ENCODE peak calls at places on chromosome 9, in five cellular contexts. I is H9, F is H1, Y is IMR-90, Z is neuronal stem cell. W is an unnamed sample.

GRCh38 chr9:99231708-99232107 is 9.6 kb downstream of the SEC61B start:
- DNase-seq in F (no peak), I (no peak), Z (no peak), Y (peak; percentile 11), W (peak; percentile 33)

GRCh38 chr9:116687762-116688160 is 656 bp downstream of the TRIM32 start:
- DNase-seq in F (no peak), Z (no peak), I (no peak), Y (no peak), W (peak; percentile 44)

GRCh38 chr9:29319727-29320513 is 1746.6 kb upstream of the C9orf72 start:
- DNase-seq in I (no peak), Y (no peak), F (no peak), Z (no peak), W (no peak)

GRCh38 chr9:18208166-18209059 is 265.5 kb upstream of the ADAMTSL1 start:
- DNase-seq in Y (peak; percentile 12), Z (peak; percentile 53), I (peak; percentile 76), F (peak; percentile 46), W (peak; percentile 79)

GRCh38 chr9:115364991-115365390 is 247.0 kb upstream of the TNC start:
- DNase-seq in Z (no peak), Y (peak; percentile 76), I (no peak), F (no peak), W (no peak)

GRCh38 chr9:16422114-16422513 is 448.4 kb downstream of the BNC2 start:
- DNase-seq in I (no peak), Z (no peak), Y (no peak), F (no peak), W (no peak)

GRCh38 chr9:94084314-94084713 is at the start of gene PTPDC1:
- DNase-seq in Z (peak; percentile 62), I (peak; percentile 83), F (peak; percentile 47), Y (peak; percentile 89), W (peak; percentile 94)

GRCh38 chr9:125428060-125428481 is 166.4 kb downstream of the GAPVD1 start:
- DNase-seq in F (no peak), Y (no peak), Z (no peak), I (no peak), W (peak; percentile 56)

GRCh38 chr9:18056993-18057369 is 417.0 kb upstream of the ADAMTSL1 start:
- DNase-seq in Z (no peak), I (no peak), Y (no peak), F (no peak), W (no peak)

GRCh38 chr9:110308504-110309109 is 29.1 kb downstream of the TXNDC8 start:
- DNase-seq in I (no peak), Z (no peak), F (no peak), Y (no peak), W (no peak)

GRCh38 chr9:5698004-5698403 is 69.1 kb downstream of the RIC1 start:
- DNase-seq in Y (no peak), Z (no peak), F (no peak), I (no peak), W (no peak)

GRCh38 chr9:31071606-31072286 is 1312.7 kb upstream of the ACO1 start:
- DNase-seq in Y (no peak), F (no peak), I (no peak), Z (no peak), W (no peak)

GRCh38 chr9:72753261-72753893 is 199.5 kb downstream of the ALDH1A1 start:
- DNase-seq in I (no peak), Z (no peak), F (no peak), Y (peak; percentile 31), W (no peak)

GRCh38 chr9:121023064-121023463 is 27.0 kb downstream of the C5 start:
- DNase-seq in Z (no peak), I (peak; percentile 30), Y (no peak), F (no peak), W (peak; percentile 38)

GRCh38 chr9:84932915-84933527 is 263.5 kb downstream of the NTRK2 start:
- DNase-seq in Z (no peak), F (no peak), I (peak; percentile 36), Y (no peak), W (peak; percentile 84)

GRCh38 chr9:131997779-131998178 is 81.9 kb downstream of the MED27 start:
- DNase-seq in Y (peak; percentile 53), I (no peak), Z (no peak), F (no peak), W (no peak)

GRCh38 chr9:116232425-116233159 is 79.0 kb downstream of the PAPPA start:
- DNase-seq in Z (no peak), Y (peak; percentile 38), F (no peak), I (no peak), W (peak; percentile 53)

GRCh38 chr9:93678199-93679019 is 102.0 kb downstream of the PHF2 start:
- DNase-seq in I (peak; percentile 18), Z (no peak), F (no peak), Y (no peak), W (no peak)

GRCh38 chr9:124270504-124271335 is 13.0 kb downstream of the NEK6 start:
- DNase-seq in Z (no peak), F (no peak), I (no peak), Y (no peak), W (no peak)

GRCh38 chr9:18905033-18905882 is 127.8 kb downstream of the SAXO1 start:
- DNase-seq in Y (peak; percentile 70), I (no peak), Z (no peak), F (no peak), W (no peak)

GRCh38 chr9:89425921-89426388 is 72.0 kb downstream of the SEMA4D start:
- DNase-seq in F (no peak), Y (no peak), I (no peak), Z (no peak), W (no peak)

GRCh38 chr9:21558627-21559401 is 76.7 kb upstream of the IFNE start:
- DNase-seq in Y (peak; percentile 41), I (no peak), F (no peak), Z (peak; percentile 9), W (peak; percentile 75)

GRCh38 chr9:123349691-123350480 is 6.1 kb upstream of the CRB2 start:
- DNase-seq in Y (peak; percentile 43), I (peak; percentile 82), F (peak; percentile 46), Z (peak; percentile 77), W (peak; percentile 86)

GRCh38 chr9:105088088-105088487 is 156.4 kb upstream of the SLC44A1 start:
- DNase-seq in Y (no peak), F (no peak), Z (no peak), I (no peak), W (no peak)

GRCh38 chr9:98104445-98104881 is 14.6 kb downstream of the TRIM14 start:
- DNase-seq in F (no peak), I (no peak), Y (no peak), Z (no peak), W (no peak)

GRCh38 chr9:34010979-34011378 is 37.7 kb downstream of the UBAP2 start:
- DNase-seq in Y (no peak), Z (no peak), I (no peak), F (no peak), W (no peak)

GRCh38 chr9:84146893-84147705 is 166.5 kb downstream of the RMI1 start:
- DNase-seq in Y (no peak), Z (no peak), F (no peak), I (no peak), W (no peak)

GRCh38 chr9:70678153-70678552 is 263.7 kb upstream of the KLF9 start:
- DNase-seq in I (no peak), Z (no peak), Y (no peak), F (no peak), W (no peak)

GRCh38 chr9:36402536-36402935 is 2.5 kb upstream of the RNF38 start:
- DNase-seq in Y (no peak), I (no peak), F (no peak), Z (no peak), W (peak; percentile 58)

GRCh38 chr9:36400332-36401178 is 486 bp upstream of the RNF38 start:
- DNase-seq in Z (peak; percentile 84), Y (peak; percentile 75), I (peak; percentile 84), F (peak; percentile 41), W (peak; percentile 92)

GRCh38 chr9:36399980-36400331 is at the start of gene RNF38:
- DNase-seq in I (no peak), Y (no peak), F (no peak), Z (no peak), W (no peak)

GRCh38 chr9:36401897-36402480 is 1.9 kb upstream of the RNF38 start:
- DNase-seq in I (no peak), Y (no peak), Z (no peak), F (no peak), W (no peak)

GRCh38 chr9:36401179-36401740 is 1.2 kb upstream of the RNF38 start:
- DNase-seq in I (peak; percentile 83), Y (peak; percentile 61), F (peak; percentile 10), Z (no peak), W (peak; percentile 83)
- H3K18ac ChIP-seq in I (peak overlapping the region; percentile 79), Y (peak overlapping the region; percentile 89), F (no peak overlapping the region), Z (peak overlapping the region; percentile 96), W (peak overlapping the region; percentile 96)

DNA sequence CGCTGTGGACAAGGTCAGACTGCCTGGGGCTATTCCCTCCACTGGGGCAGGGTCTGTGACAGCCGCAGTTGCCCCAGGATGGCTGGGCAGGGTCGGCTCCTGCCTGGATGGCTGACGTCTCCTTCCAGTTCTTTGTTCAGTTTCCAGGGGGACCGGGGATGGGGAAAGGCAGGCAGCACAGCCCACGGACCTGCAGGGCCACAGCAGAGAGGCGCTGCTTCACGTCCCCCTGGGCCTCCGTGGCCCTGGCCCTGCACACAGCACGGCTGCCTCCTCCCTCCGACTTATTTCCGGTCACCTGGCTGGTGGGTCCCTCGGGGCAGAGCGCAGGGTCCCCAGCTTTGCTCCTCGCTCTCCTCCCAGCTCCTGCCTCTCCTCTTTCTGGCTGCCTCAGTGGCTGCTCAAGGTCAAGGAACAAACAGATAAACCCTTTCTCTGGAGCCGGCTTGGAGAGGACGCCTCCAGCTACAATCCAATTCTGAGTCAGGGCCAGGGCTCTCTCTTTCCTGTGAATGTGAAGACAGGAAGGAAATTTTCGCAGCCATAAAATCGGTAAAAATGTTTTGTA is 169.7 kb downstream of the C9orf50 start:
- DNase-seq in F (no peak), I (no peak), Y (no peak), Z (no peak), W (no peak)
- H3K18ac ChIP-seq in F (no peak overlapping the region), I (no peak overlapping the region), Y (no peak overlapping the region), Z (peak overlapping the region; percentile 86), W (peak overlapping the region; percentile 3)

GRCh38 chr9:129148463-129149204 is 29.4 kb downstream of the IER5L start:
- DNase-seq in Z (no peak), I (no peak), Y (no peak), F (no peak), W (no peak)

GRCh38 chr9:129151469-129151868 is 26.6 kb downstream of the IER5L start:
- DNase-seq in I (no peak), Z (no peak), Y (no peak), F (no peak), W (no peak)

GRCh38 chr9:129149442-129149841 is 28.6 kb downstream of the IER5L start:
- DNase-seq in I (no peak), F (no peak), Z (no peak), Y (no peak), W (no peak)

GRCh38 chr9:129150672-129151211 is 27.3 kb downstream of the IER5L start:
- DNase-seq in Z (no peak), Y (no peak), F (no peak), I (no peak), W (no peak)

DNA sequence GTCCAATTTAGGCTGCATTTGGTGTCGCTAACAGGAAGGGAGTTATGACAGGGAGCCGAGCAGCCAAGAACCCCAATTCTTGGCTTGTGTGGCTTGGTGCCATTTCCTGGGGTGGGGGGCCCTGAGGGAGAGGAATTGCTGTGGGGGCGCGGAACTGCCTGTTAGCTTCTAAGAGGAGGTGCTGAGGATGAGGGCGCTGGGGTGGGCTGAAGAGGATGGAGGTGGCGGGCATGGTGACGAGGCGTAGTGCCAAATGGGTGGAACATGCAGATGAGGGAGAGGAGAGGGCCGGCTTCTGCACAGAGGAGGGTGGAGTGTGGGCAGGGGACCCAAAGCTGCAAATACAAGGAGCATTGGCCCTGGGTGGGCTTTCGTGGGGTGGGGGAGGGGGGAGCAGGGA is 27.9 kb downstream of the IER5L start:
- DNase-seq in F (no peak), I (no peak), Y (no peak), Z (no peak), W (no peak)
- H3K18ac ChIP-seq in F (no peak overlapping the region), I (no peak overlapping the region), Y (no peak overlapping the region), Z (peak overlapping the region; percentile 36), W (no peak overlapping the region)

GRCh38 chr9:95462419-95463121 is 54.2 kb downstream of the PTCH1 start:
- DNase-seq in Y (peak; percentile 94), F (no peak), I (peak; percentile 57), Z (no peak), W (peak; percentile 93)
- H3K18ac ChIP-seq in Y (peak overlapping the region; percentile 83), F (peak overlapping the region; percentile 9), I (no peak overlapping the region), Z (peak overlapping the region; percentile 5), W (peak overlapping the region; percentile 79)

W was measured in mesendoderm.